ENCODE peak calls at places on chromosomes 12 and 14, in four cellular contexts. N is CD4-positive, alpha-beta memory T cell; O is astrocyte of the spinal cord; H is AG10803. X is an unnamed sample.

GRCh38 chr12:29713729-29714128 is 70.0 kb downstream of the TMTC1 start:
- DNase-seq in O (no peak), N (no peak), H (no peak), X (no peak)

GRCh38 chr14:36658091-36659009 is 3.3 kb upstream of the PAX9 start:
- DNase-seq in N (no peak), O (no peak), H (no peak), X (peak; percentile 73)

GRCh38 chr12:14167005-14167628 is 185.7 kb upstream of the GRIN2B start:
- DNase-seq in O (peak; percentile 58), N (peak; percentile 27), H (peak; percentile 43), X (peak; percentile 89)

GRCh38 chr14:57161583-57161982 is 107.1 kb downstream of the EXOC5 start:
- DNase-seq in N (no peak), O (no peak), H (no peak), X (no peak)

GRCh38 chr12:80837342-80837978 is 100.3 kb downstream of the LIN7A start:
- DNase-seq in H (peak; percentile 74), O (peak; percentile 65), N (no peak), X (peak; percentile 84)

GRCh38 chr12:62866451-62867082 is 68.4 kb downstream of the PPM1H start:
- DNase-seq in H (peak; percentile 73), N (no peak), O (peak; percentile 78), X (peak; percentile 86)

GRCh38 chr12:41919526-41920305 is 225.0 kb downstream of the GXYLT1 start:
- DNase-seq in O (no peak), H (no peak), N (no peak), X (no peak)

GRCh38 chr12:80778005-80778541 is 61.4 kb downstream of the MYF5 start:
- DNase-seq in N (no peak), H (peak; percentile 95), O (peak; percentile 94), X (no peak)

GRCh38 chr14:32345311-32345771 is 16.2 kb downstream of the AKAP6 start:
- DNase-seq in O (peak; percentile 22), H (no peak), N (no peak), X (no peak)

GRCh38 chr14:69850086-69850735 is 29.0 kb upstream of the SMOC1 start:
- DNase-seq in O (peak; percentile 3), H (no peak), N (no peak), X (no peak)

GRCh38 chr12:52191841-52192791 is at the start of gene KRT80:
- DNase-seq in N (no peak), H (peak; percentile 99), O (peak; percentile 98), X (no peak)

GRCh38 chr12:27542628-27543027 is 18.6 kb downstream of the PPFIBP1 start:
- DNase-seq in O (peak; percentile 94), N (no peak), H (peak; percentile 98), X (no peak)

GRCh38 chr12:47903927-47904646 is 707 bp downstream of the VDR start:
- DNase-seq in N (peak; percentile 25), H (peak; percentile 89), O (peak; percentile 87), X (peak; percentile 72)

GRCh38 chr12:12671850-12672660 is 23.9 kb downstream of the GPR19 start:
- DNase-seq in H (peak; percentile 48), N (no peak), O (peak; percentile 44), X (no peak)

GRCh38 chr12:129848921-129849320 is 54.9 kb downstream of the TMEM132D start:
- DNase-seq in O (peak; percentile 60), H (no peak), N (no peak), X (no peak)

DNA sequence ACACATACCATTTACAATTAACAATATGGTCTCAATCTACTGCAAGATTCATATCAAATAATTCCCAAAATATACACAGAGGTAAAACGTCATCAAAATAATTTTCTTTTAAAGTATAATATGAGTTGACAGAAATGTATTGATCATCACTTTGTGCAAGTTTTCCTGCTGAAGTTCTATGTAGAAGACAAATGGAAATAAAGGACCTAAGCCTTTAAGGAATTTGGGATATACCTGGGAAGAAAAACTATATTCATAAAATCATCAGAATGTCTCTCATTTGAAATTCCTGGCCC is 61.1 kb upstream of the DAAM1 start:
- DNase-seq in O (no peak), H (no peak), N (no peak), X (no peak)
- H3K4me3 ChIP-seq in O (no peak overlapping the region), H (no peak overlapping the region), N (no peak overlapping the region), X (no peak overlapping the region)

DNA sequence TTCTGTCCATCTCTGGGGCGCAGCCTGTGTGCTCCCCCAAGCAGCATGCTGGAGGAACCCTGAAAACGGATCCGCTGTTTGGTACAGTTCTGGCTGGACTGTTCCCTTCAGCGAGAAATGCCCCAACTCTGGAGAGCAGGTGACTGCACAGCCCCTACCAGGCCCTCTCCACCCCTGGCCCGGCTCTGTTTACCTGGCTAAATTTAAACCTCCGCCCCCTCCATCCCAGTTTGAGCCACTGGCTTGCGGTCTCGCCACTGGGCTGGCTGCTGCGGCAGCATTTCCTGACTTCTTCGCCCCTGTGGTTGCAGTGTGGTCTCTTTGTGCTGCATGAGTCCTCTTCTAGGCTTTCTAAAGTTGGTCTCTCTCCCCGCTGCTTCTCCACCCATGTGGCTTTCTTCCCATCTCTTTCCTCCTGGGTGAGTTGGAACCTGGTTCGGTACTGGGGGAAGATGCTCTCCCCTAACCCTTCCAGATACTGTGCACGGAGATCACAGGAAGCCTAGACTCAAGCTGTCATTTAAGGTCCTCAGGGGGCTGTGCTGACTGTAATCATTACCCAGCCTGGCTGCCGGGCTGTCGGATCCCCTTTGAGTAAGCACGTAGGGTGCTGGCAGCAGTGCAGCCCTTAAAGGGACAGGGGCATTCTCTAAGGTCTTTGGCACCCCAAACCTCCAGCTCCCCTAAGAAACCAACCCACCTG is 60.6 kb downstream of the FBXL14 start:
- DNase-seq in H (no peak), N (peak; percentile 38), O (peak; percentile 80), X (peak; percentile 47)
- H3K4me3 ChIP-seq in H (peak overlapping the region; percentile 75), N (no peak overlapping the region), O (peak overlapping the region; percentile 18), X (no peak overlapping the region)

DNA sequence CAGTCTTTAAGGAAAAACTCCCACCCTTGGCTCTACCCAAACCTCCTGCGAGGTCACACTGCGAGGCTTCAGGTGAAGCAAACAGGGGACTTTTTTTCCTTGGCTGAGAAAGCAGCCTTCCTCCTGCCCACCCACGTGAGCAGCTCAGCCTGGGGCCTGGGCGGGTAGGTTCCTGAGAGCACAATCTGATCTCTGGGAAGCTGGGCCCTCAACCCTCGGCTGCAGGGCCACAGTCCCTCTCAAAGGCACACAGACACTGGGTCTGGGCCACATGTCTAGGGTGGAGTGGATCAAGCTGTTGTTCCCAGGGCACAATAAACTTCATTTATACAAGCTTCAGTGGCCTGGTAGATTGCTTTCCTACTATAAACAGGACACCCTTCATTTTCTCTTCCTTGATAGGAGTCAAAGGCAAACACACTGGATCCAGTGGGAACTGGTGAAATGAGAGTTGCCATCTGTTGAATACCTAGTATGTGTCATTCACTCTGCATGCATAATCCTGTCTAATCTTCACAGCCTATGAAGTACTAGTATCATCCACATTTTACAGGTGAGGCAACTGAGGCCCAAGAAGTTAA is 41.3 kb upstream of the PNMA1 start:
- DNase-seq in N (no peak), H (no peak), O (no peak), X (peak; percentile 54)
- H3K4me3 ChIP-seq in N (no peak overlapping the region), H (peak overlapping the region; percentile 47), O (no peak overlapping the region), X (no peak overlapping the region)

DNA sequence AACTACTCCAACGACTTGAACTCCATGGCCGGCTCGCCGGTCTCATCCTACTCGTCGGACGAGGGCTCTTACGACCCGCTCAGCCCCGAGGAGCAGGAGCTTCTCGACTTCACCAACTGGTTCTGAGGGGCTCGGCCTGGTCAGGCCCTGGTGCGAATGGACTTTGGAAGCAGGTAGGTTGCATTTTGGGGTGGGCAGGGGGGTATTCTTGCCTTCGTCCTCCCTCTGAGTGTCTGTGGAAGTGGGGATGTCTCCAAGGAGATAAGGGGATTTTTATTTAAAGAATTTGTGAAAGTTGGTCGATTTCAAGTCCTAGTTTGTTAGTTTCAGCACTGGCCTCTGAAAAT is 1.3 kb downstream of the ASCL1 start:
- DNase-seq in H (no peak), N (no peak), O (no peak), X (no peak)
- H3K4me3 ChIP-seq in H (peak overlapping the region; percentile 35), N (no peak overlapping the region), O (no peak overlapping the region), X (peak overlapping the region; percentile 67)